ENCODE peak calls at places on chromosomes 4 and X, in seven cellular contexts. N is transverse colon; A is CD4-positive, CD25-positive, alpha-beta regulatory T cell; M is stomach; V is tibial nerve; L is uterus; E is A673. Q is an unnamed sample. For H3K4me1, the result is how much of the 10 kb centered on the place peaks cover.

GRCh38 chr4:101682946-101683345 is 107.6 kb upstream of the BANK1 start:
- DNase-seq in A (no peak), L (no peak), V (no peak), N (no peak), E (peak), M (no peak), Q (no peak)

GRCh38 chrX:53583571-53583970 is 102.9 kb downstream of the HUWE1 start:
- DNase-seq in A (no peak), V (no peak), N (no peak), M (no peak), E (no peak), L (no peak), Q (no peak)

GRCh38 chr4:145938618-145939177 is at the start of gene ZNF827:
- DNase-seq in V (no peak), N (peak), M (peak), L (peak), E (peak), A (peak), Q (peak)

GRCh38 chr4:140684314-140684713 is 71.9 kb downstream of the TBC1D9 start:
- DNase-seq in L (no peak), E (no peak), V (no peak), A (no peak), M (no peak), N (no peak), Q (no peak)

GRCh38 chr4:134465417-134465816 is 263.8 kb upstream of the PABPC4L start:
- DNase-seq in M (no peak), E (no peak), L (no peak), N (no peak), A (no peak), V (no peak), Q (no peak)

GRCh38 chr4:61202638-61203495 is 2.7 kb downstream of the ADGRL3 start:
- DNase-seq in E (no peak), M (no peak), V (no peak), N (no peak), L (no peak), A (no peak), Q (no peak)

GRCh38 chr4:182778222-182778982 is 138.8 kb downstream of the DCTD start:
- DNase-seq in V (no peak), N (no peak), L (no peak), M (no peak), A (no peak), E (no peak), Q (no peak)

GRCh38 chr4:112284662-112285411 is 867 bp downstream of the TIFA start:
- DNase-seq in N (peak), L (no peak), M (no peak), V (no peak), A (peak), E (peak), Q (no peak)

GRCh38 chr4:68864438-68865177 is 48.8 kb downstream of the UGT2B10 start:
- DNase-seq in E (no peak), L (no peak), N (peak), A (no peak), M (peak), V (no peak), Q (no peak)

GRCh38 chr4:172153694-172154093 is 340.5 kb downstream of the GALNTL6 start:
- DNase-seq in N (no peak), M (no peak), V (no peak), A (no peak), E (no peak), L (no peak), Q (no peak)

GRCh38 chr4:147862043-147862692 is 130.3 kb downstream of the ARHGAP10 start:
- DNase-seq in E (no peak), V (no peak), N (no peak), L (no peak), A (no peak), M (no peak), Q (no peak)

GRCh38 chr4:147865926-147866325 is 134.0 kb downstream of the ARHGAP10 start:
- DNase-seq in E (no peak), N (no peak), L (no peak), M (no peak), A (no peak), V (no peak), Q (no peak)

GRCh38 chr4:147863111-147863747 is 131.3 kb downstream of the ARHGAP10 start:
- DNase-seq in N (no peak), A (no peak), L (no peak), M (no peak), E (no peak), V (no peak), Q (no peak)

GRCh38 chr4:147864591-147864990 is 132.7 kb downstream of the ARHGAP10 start:
- DNase-seq in M (no peak), V (no peak), L (no peak), N (no peak), A (no peak), E (no peak), Q (no peak)

DNA sequence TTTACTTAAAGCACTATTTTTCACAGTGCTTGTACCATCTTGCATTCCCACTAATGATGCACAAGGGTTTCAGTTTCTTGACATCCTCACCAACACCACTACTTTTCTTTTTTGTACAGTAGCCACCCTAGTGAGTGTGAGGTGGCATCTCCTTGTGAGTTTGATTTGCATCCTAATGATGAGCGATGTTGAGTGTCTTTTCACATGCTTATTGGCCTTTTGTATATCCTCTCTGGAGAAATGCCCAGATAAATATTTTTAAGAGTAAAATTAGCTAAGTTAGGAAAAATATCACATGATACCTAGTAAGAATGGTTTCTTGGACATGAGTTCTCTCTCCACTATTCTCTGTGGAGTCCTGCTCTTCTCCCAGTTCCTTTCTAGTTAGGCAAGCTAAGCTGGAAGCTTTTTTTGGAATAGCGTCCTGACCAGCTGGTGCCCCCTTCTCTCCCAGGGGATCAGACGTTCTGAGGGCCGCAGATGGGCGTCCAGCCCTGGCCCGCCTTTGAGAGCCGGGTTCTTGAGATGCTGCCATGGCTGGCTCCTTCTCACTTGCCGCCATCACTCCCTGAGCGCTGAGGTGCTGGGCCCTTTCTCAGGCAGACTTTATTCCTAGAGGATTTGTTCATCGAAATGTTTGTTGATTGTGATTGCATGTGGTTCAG is 132.1 kb downstream of the ARHGAP10 start:
- DNase-seq in E (no peak), L (no peak), A (no peak), M (no peak), N (no peak), V (peak), Q (no peak)
- H3K4me1 ChIP-seq in E (under half), L (under half), A (under half), M (half or more), N (under half), V (half or more), Q (under half)

GRCh38 chr4:78120144-78120880 is 63.2 kb downstream of the FRAS1 start:
- DNase-seq in M (no peak), V (no peak), L (no peak), E (no peak), A (no peak), N (no peak), Q (no peak)

GRCh38 chr4:78119698-78120097 is 62.6 kb downstream of the FRAS1 start:
- DNase-seq in A (no peak), N (no peak), V (no peak), L (no peak), E (no peak), M (no peak), Q (no peak)

GRCh38 chr4:78121338-78121904 is 64.3 kb downstream of the FRAS1 start:
- DNase-seq in E (no peak), L (no peak), A (no peak), M (no peak), V (no peak), N (no peak), Q (no peak)
- H3K27ac ChIP-seq in E (no peak), L (no peak), A (no peak), M (no peak), V (no peak), N (peak), Q (no peak)

GRCh38 chr4:53645108-53645507 is 53.8 kb upstream of the LNX1 start:
- DNase-seq in M (no peak), N (no peak), L (no peak), E (no peak), V (no peak), A (no peak), Q (no peak)
- H3K4me3 ChIP-seq in M (no peak), N (no peak), L (no peak), E (no peak), V (no peak), A (no peak), Q (no peak)

GRCh38 chr4:8202108-8202507 is 3.0 kb downstream of the SH3TC1 start:
- DNase-seq in A (no peak), L (no peak), E (no peak), V (no peak), M (no peak), N (no peak), Q (no peak)
- H3K4me1 ChIP-seq in A (half or more), L (under half), E (under half), V (half or more), M (half or more), N (under half), Q (under half)

DNA sequence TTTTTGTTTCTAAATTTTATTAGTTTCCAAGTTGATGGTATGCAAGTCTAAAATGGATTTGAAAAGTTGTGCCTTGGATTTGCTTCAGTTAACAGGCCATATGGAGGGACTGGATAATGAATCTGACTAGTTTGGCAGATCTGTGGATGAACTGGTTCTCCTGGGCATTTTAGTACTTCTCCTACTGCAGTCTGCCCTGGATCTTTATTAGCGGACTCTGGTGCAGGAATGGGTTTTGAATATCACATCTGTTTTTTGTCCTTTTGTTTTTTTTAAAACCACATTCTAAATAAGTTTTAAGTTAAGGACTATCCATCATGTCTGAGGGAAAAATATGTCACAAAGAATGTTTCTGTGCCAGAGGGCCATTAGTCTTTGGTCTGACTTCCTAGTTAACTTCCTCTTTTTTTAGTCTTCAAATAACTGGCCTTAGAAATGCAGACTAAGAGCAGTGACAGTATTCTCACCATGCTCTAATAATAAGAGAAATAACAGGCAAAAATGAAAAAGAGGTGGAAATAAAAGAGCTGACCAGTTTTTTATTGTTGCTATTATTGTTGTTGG is 13.9 kb upstream of the DCK start:
- DNase-seq in V (no peak), L (no peak), A (no peak), E (no peak), N (no peak), M (no peak), Q (no peak)
- H3K27ac ChIP-seq in V (no peak), L (no peak), A (no peak), E (no peak), N (no peak), M (no peak), Q (no peak)

DNA sequence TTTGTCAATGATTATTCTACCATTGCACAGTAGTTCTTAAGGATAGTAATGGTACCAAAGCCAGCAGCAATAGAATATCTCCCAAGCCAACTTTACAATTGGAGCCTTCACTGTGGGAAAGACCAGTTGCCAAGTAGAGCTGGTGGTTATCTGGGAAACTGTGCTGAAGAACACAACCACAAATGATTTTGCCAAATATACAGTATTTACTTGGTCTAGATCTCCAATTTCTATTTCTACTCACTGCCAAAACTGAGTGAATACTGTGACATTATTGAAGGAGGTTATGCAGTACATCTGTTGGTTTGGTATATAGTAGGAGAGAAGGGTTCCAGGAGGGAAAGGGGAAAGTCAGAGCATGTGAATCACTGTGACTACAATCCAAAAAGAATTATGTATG is 3.8 kb downstream of the TET2 start:
- DNase-seq in A (no peak), M (no peak), V (no peak), N (no peak), E (no peak), L (no peak), Q (no peak)
- H3K4me3 ChIP-seq in A (peak), M (no peak), V (no peak), N (no peak), E (no peak), L (no peak), Q (no peak)

GRCh38 chrX:133995759-133996158 is 10.4 kb upstream of the GPC3 start:
- DNase-seq in N (no peak), L (no peak), E (no peak), M (no peak), A (no peak), V (no peak), Q (no peak)

GRCh38 chrX:133999013-133999705 is 13.8 kb upstream of the GPC3 start:
- DNase-seq in L (peak), E (no peak), A (no peak), N (no peak), M (no peak), V (no peak), Q (no peak)

GRCh38 chrX:134002921-134003615 is 17.7 kb upstream of the GPC3 start:
- DNase-seq in N (no peak), L (no peak), M (no peak), V (no peak), E (no peak), A (no peak), Q (no peak)

GRCh38 chrX:134004038-134004437 is 18.6 kb upstream of the GPC3 start:
- DNase-seq in M (no peak), A (no peak), V (no peak), N (no peak), L (no peak), E (no peak), Q (no peak)

GRCh38 chrX:134000260-134001245 is 15.2 kb upstream of the GPC3 start:
- DNase-seq in A (no peak), M (no peak), V (no peak), N (no peak), E (no peak), L (no peak), Q (no peak)
- H3K4me1 ChIP-seq in A (under half), M (under half), V (under half), N (under half), E (under half), L (under half), Q (under half)

GRCh38 chrX:2781226-2781571 is 29.4 kb downstream of the XG start:
- DNase-seq in A (no peak), M (no peak), L (no peak), E (no peak), V (no peak), N (no peak), Q (no peak)
- H3K27ac ChIP-seq in A (no peak), M (no peak), L (no peak), E (no peak), V (no peak), N (peak), Q (no peak)

GRCh38 chr4:40306991-40307390 is 28.1 kb upstream of the CHRNA9 start:
- DNase-seq in E (no peak), M (no peak), L (no peak), N (no peak), V (no peak), A (no peak), Q (no peak)

GRCh38 chr4:40309250-40309774 is 25.8 kb upstream of the CHRNA9 start:
- DNase-seq in E (peak), V (peak), M (peak), L (peak), A (peak), N (peak), Q (peak)

GRCh38 chr4:40310225-40310624 is 24.9 kb upstream of the CHRNA9 start:
- DNase-seq in N (no peak), M (no peak), V (no peak), A (no peak), L (no peak), E (no peak), Q (no peak)

GRCh38 chr4:40307627-40308497 is 27.3 kb upstream of the CHRNA9 start:
- DNase-seq in V (no peak), L (no peak), N (peak), E (peak), M (peak), A (peak), Q (peak)

GRCh38 chr4:40308528-40309122 is 26.5 kb upstream of the CHRNA9 start:
- DNase-seq in A (no peak), V (no peak), E (no peak), L (no peak), N (no peak), M (no peak), Q (no peak)
- H3K4me3 ChIP-seq in A (peak), V (no peak), E (no peak), L (no peak), N (no peak), M (no peak), Q (peak)